ENCODE peak calls at places on chromosomes 7 and 10, in five cellular contexts. W is ureter; N is stimulated activated CD8-positive, alpha-beta memory T cell treated with anti-CD3 and anti-CD28 coated beads, Interleukin-7, amount 100 ng/mL, for 1 hour; H is uterus; C is left cardiac atrium. J is an unnamed sample.

GRCh38 chr7:44062180-44062902 is 3.0 kb downstream of the PGAM2 start:
- DNase-seq in C (peak), N (no peak), W (no peak), H (no peak), J (no peak)

GRCh38 chr10:119377905-119378736 is 164.4 kb downstream of the RGS10 start:
- DNase-seq in N (no peak), H (no peak), W (no peak), C (peak), J (peak)

GRCh38 chr10:71075066-71075758 is 137.2 kb upstream of the UNC5B start:
- DNase-seq in W (peak), H (peak), C (no peak), N (no peak), J (peak)

GRCh38 chr10:13690281-13690825 is 103.6 kb downstream of the PRPF18 start:
- DNase-seq in N (no peak), W (peak), C (no peak), H (no peak), J (no peak)

GRCh38 chr7:20513897-20514296 is 101.6 kb upstream of the ABCB5 start:
- DNase-seq in N (no peak), C (no peak), W (no peak), H (no peak), J (no peak)

GRCh38 chr7:2567663-2568238 is 9.0 kb downstream of the IQCE start:
- DNase-seq in N (no peak), W (no peak), H (no peak), C (peak), J (no peak)

GRCh38 chr10:30602747-30603146 is 26.8 kb downstream of the LYZL2 start:
- DNase-seq in N (no peak), C (no peak), H (no peak), W (no peak), J (no peak)

GRCh38 chr7:66297579-66297978 is 92.4 kb downstream of the TPST1 start:
- DNase-seq in N (no peak), H (no peak), C (no peak), W (no peak), J (no peak)

GRCh38 chr7:18974803-18975202 is 142.6 kb downstream of the TWIST1 start:
- DNase-seq in N (no peak), H (no peak), C (no peak), W (no peak), J (no peak)

GRCh38 chr7:27119412-27119911 is 11.1 kb downstream of the HOXA4 start:
- DNase-seq in W (no peak), H (no peak), C (no peak), N (no peak), J (no peak)

GRCh38 chr7:128872394-128872824 is 9.8 kb downstream of the ATP6V1F start:
- DNase-seq in C (no peak), N (no peak), H (no peak), W (no peak), J (no peak)

GRCh38 chr7:47538846-47539311 is 43.0 kb downstream of the TNS3 start:
- DNase-seq in W (no peak), H (no peak), C (no peak), N (no peak), J (no peak)

GRCh38 chr10:62632071-62632809 is 172.3 kb upstream of the ADO start:
- DNase-seq in W (no peak), H (no peak), N (no peak), C (peak), J (peak)

GRCh38 chr7:138837627-138838026 is 39.6 kb upstream of the ATP6V0A4 start:
- DNase-seq in W (no peak), H (no peak), C (peak), N (no peak), J (peak)

GRCh38 chr7:19107392-19108147 is 9.9 kb downstream of the TWIST1 start:
- DNase-seq in N (no peak), C (peak), H (peak), W (peak), J (peak)

GRCh38 chr7:2242541-2243482 is 786 bp downstream of the NUDT1 start:
- DNase-seq in C (no peak), W (no peak), H (no peak), N (no peak), J (no peak)

GRCh38 chr7:152847491-152847890 is 87.9 kb downstream of the ACTR3B start:
- DNase-seq in C (no peak), W (no peak), H (no peak), N (no peak), J (peak)

GRCh38 chr10:133324198-133324792 is 12.4 kb downstream of the CALY start:
- DNase-seq in W (peak), N (no peak), C (no peak), H (no peak), J (peak)

GRCh38 chr7:7795736-7796135 is 77.3 kb upstream of the RPA3 start:
- DNase-seq in N (no peak), W (no peak), C (no peak), H (no peak), J (no peak)

GRCh38 chr10:113131611-113132330 is 181.7 kb downstream of the TCF7L2 start:
- DNase-seq in N (no peak), W (no peak), C (no peak), H (peak), J (no peak)

GRCh38 chr7:106423111-106423510 is 138.3 kb upstream of the NAMPT start:
- DNase-seq in N (no peak), C (no peak), H (no peak), W (no peak), J (no peak)

GRCh38 chr10:93336110-93336509 is 146.0 kb downstream of the MYOF start:
- DNase-seq in C (no peak), H (no peak), N (no peak), W (no peak), J (no peak)

GRCh38 chr7:7609330-7609729 is 31.2 kb upstream of the UMAD1 start:
- DNase-seq in N (no peak), W (no peak), C (no peak), H (no peak), J (no peak)

GRCh38 chr10:132066186-132066585 is 440 bp downstream of the JAKMIP3 start:
- DNase-seq in C (no peak), W (no peak), H (no peak), N (no peak), J (no peak)

GRCh38 chr10:123346581-123346980 is 192.4 kb downstream of the BUB3 start:
- DNase-seq in N (no peak), C (no peak), W (no peak), H (no peak), J (no peak)

GRCh38 chr7:152894295-152895170 is 135.0 kb downstream of the ACTR3B start:
- DNase-seq in C (no peak), W (no peak), H (no peak), N (no peak), J (no peak)

GRCh38 chr7:28017372-28017771 is 163.2 kb downstream of the JAZF1 start:
- DNase-seq in W (no peak), C (no peak), N (no peak), H (no peak), J (no peak)

GRCh38 chr10:89702121-89702480 is 711 bp downstream of the KIF20B start:
- DNase-seq in W (no peak), C (no peak), N (no peak), H (no peak), J (no peak)

GRCh38 chr7:157559596-157560257 is 222.9 kb downstream of the DNAJB6 start:
- DNase-seq in C (no peak), H (no peak), W (no peak), N (no peak), J (no peak)

GRCh38 chr7:145696071-145696470 is 420.5 kb upstream of the CNTNAP2 start:
- DNase-seq in W (no peak), H (no peak), N (no peak), C (no peak), J (no peak)

GRCh38 chr7:148402159-148402558 is 188.4 kb upstream of the C7orf33 start:
- DNase-seq in C (no peak), W (no peak), H (no peak), N (no peak), J (no peak)

GRCh38 chr10:89262331-89263020 is 10.9 kb upstream of the LIPA start:
- DNase-seq in C (no peak), H (no peak), N (no peak), W (no peak), J (no peak)

GRCh38 chr7:99308461-99309074 is 17.1 kb upstream of the ARPC1A start:
- DNase-seq in H (no peak), N (no peak), C (no peak), W (no peak), J (no peak)

GRCh38 chr7:93799750-93800357 is 90.7 kb downstream of the TFPI2 start:
- DNase-seq in N (no peak), H (no peak), C (no peak), W (no peak), J (no peak)

GRCh38 chr10:23016636-23017035 is 78.7 kb upstream of the MSRB2 start:
- DNase-seq in N (no peak), C (no peak), H (no peak), W (no peak), J (no peak)